ENCODE peak calls at places on chromosomes 13 and 19, in four cellular contexts. I, D, O and R are unnamed samples.

GRCh38 chr13:97726664-97727235 is 226.7 kb upstream of the IPO5 start:
- DNase-seq in I (no peak), D (no peak), O (no peak), R (no peak)

GRCh38 chr13:28611021-28611420 is 47.9 kb upstream of the POMP start:
- DNase-seq in I (no peak), D (no peak), O (no peak), R (no peak)

GRCh38 chr13:21075303-21076264 is 14.2 kb upstream of the LATS2 start:
- DNase-seq in I (no peak), D (peak), O (peak), R (no peak)

GRCh38 chr19:2049741-2050348 is 1.2 kb downstream of the MKNK2 start:
- DNase-seq in I (no peak), D (no peak), O (peak), R (no peak)

GRCh38 chr13:36275190-36276002 is 22.2 kb downstream of the CCDC169 start:
- DNase-seq in I (peak), D (no peak), O (no peak), R (peak)

GRCh38 chr13:83531022-83531421 is 351.3 kb downstream of the SLITRK1 start:
- DNase-seq in I (no peak), D (no peak), O (no peak), R (no peak)

GRCh38 chr19:17076539-17076919 is 952 bp downstream of the MYO9B start:
- DNase-seq in I (no peak), D (no peak), O (peak), R (no peak)

GRCh38 chr19:4707322-4707721 is 16.3 kb downstream of the DPP9 start:
- DNase-seq in I (no peak), D (no peak), O (no peak), R (no peak)

GRCh38 chr19:33311326-33311682 is 9.0 kb upstream of the CEBPA start:
- DNase-seq in I (no peak), D (no peak), O (no peak), R (no peak)

GRCh38 chr13:57631607-57632275 is at the start of gene PCDH17:
- DNase-seq in I (no peak), D (peak), O (peak), R (no peak)

GRCh38 chr13:113117335-113117872 is 5.2 kb upstream of the F10 start:
- DNase-seq in I (no peak), D (peak), O (no peak), R (no peak)

GRCh38 chr19:1811472-1811894 is 593 bp downstream of the ATP8B3 start:
- DNase-seq in I (no peak), D (no peak), O (no peak), R (no peak)

GRCh38 chr13:46934749-46935148 is 37.9 kb upstream of the HTR2A start:
- DNase-seq in I (no peak), D (no peak), O (no peak), R (no peak)

GRCh38 chr19:40367577-40368434 is 19.3 kb downstream of the PLD3 start:
- DNase-seq in I (no peak), D (no peak), O (no peak), R (no peak)

GRCh38 chr19:2733930-2734588 is 5.8 kb downstream of the SLC39A3 start:
- DNase-seq in I (no peak), D (no peak), O (no peak), R (no peak)

GRCh38 chr19:2719910-2720776 is 1.0 kb downstream of the DIRAS1 start:
- DNase-seq in I (no peak), D (no peak), O (no peak), R (no peak)

GRCh38 chr19:39321832-39322176 is 1.1 kb upstream of the LRFN1 start:
- DNase-seq in I (no peak), D (no peak), O (no peak), R (no peak)

GRCh38 chr13:51221674-51222509 is at the start of gene FAM124A:
- DNase-seq in I (no peak), D (peak), O (peak), R (no peak)

GRCh38 chr19:28836366-28836765 is 376.6 kb downstream of the UQCRFS1 start:
- DNase-seq in I (no peak), D (no peak), O (no peak), R (no peak)

GRCh38 chr13:68982961-68983619 is 1124.5 kb upstream of the ATXN8OS start:
- DNase-seq in I (no peak), D (no peak), O (no peak), R (no peak)

GRCh38 chr19:55383789-55384575 is at the start of gene TMEM238:
- DNase-seq in I (no peak), D (peak), O (peak), R (no peak)

GRCh38 chr13:76683168-76683567 is 203.0 kb downstream of the KCTD12 start:
- DNase-seq in I (no peak), D (no peak), O (no peak), R (no peak)

GRCh38 chr13:59356607-59357006 is 807.1 kb downstream of the DIAPH3 start:
- DNase-seq in I (no peak), D (no peak), O (no peak), R (no peak)

GRCh38 chr19:6739884-6740588 is 556 bp downstream of the TRIP10 start:
- DNase-seq in I (no peak), D (no peak), O (peak), R (no peak)

GRCh38 chr13:22240716-22241115 is 569.8 kb downstream of the FGF9 start:
- DNase-seq in I (no peak), D (no peak), O (no peak), R (no peak)

GRCh38 chr13:48570225-48570828 is 37.4 kb upstream of the RCBTB2 start:
- DNase-seq in I (no peak), D (no peak), O (no peak), R (no peak)

GRCh38 chr13:53301449-53301848 is 272.8 kb downstream of the OLFM4 start:
- DNase-seq in I (no peak), D (no peak), O (no peak), R (no peak)

GRCh38 chr13:102812616-102813287 is 13.8 kb downstream of the BIVM start:
- DNase-seq in I (no peak), D (no peak), O (peak), R (no peak)

GRCh38 chr13:31008400-31009115 is 76.1 kb downstream of the TEX26 start:
- DNase-seq in I (no peak), D (no peak), O (no peak), R (no peak)

GRCh38 chr13:59975807-59976445 is 187.8 kb downstream of the DIAPH3 start:
- DNase-seq in I (no peak), D (no peak), O (no peak), R (no peak)

GRCh38 chr19:38318595-38319142 is 976 bp upstream of the KCNK6 start:
- DNase-seq in I (no peak), D (no peak), O (no peak), R (no peak)

GRCh38 chr13:92842145-92842544 is 384.5 kb upstream of the GPC6 start:
- DNase-seq in I (peak), D (no peak), O (no peak), R (peak)

GRCh38 chr13:52034616-52035226 is 10.2 kb downstream of the UTP14C start:
- DNase-seq in I (no peak), D (no peak), O (no peak), R (no peak)

GRCh38 chr19:54906819-54907218 is 871 bp downstream of the NCR1 start:
- DNase-seq in I (no peak), D (no peak), O (no peak), R (no peak)

GRCh38 chr19:10764340-10764894 is 46.5 kb downstream of the DNM2 start:
- DNase-seq in I (no peak), D (no peak), O (no peak), R (no peak)

GRCh38 chr13:112110479-112110878 is 43.5 kb downstream of the SOX1 start:
- DNase-seq in I (no peak), D (no peak), O (no peak), R (no peak)

GRCh38 chr13:112592647-112593046 is 4.7 kb upstream of the TUBGCP3 start:
- DNase-seq in I (no peak), D (no peak), O (no peak), R (no peak)

GRCh38 chr13:113663934-113664333 is 3.1 kb upstream of the GRK1 start:
- DNase-seq in I (no peak), D (no peak), O (no peak), R (no peak)

GRCh38 chr19:14141041-14141440 is 4.7 kb upstream of the ASF1B start:
- DNase-seq in I (no peak), D (no peak), O (no peak), R (no peak)

GRCh38 chr13:76600086-76600485 is 286.1 kb downstream of the KCTD12 start:
- DNase-seq in I (no peak), D (no peak), O (no peak), R (no peak)

DNA sequence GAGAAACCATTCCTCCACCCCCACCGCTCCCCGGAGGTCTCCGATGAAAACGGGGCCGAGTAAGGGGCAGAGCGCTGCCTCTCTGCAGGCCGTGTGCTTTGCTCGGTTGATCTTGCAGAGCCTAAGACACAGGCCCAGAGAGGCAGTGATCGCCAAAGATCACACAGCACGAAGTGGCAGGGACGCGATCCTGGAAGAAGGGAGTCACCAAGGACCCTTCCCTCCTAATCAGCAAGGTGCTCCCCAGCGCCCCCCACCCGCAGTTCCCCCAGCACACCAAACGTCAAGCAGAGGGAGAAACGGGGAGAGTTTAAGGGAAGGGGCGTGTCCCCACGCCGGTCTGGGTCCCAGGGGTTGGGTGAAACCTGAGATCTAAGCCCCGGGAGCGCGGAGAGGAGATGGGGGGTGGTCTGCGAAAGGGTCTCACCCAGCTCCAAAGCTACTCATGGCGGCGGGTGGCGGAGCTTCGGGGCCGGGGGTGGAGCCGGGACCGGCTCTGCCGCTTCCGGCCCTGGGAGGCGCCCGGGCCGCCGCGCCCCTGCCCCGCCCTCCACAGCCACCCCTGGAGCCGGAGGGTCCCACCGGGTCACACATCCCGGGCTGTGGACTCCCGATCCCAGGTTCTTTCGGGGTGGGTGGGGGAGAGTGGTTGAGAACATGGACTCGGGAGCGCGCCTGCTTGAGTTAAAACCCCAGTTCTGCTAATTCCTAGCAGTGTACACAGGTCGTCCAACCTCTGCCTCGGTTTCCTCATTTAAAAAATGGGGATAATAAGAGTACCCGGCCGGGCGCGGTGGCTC is at the start of gene EML2:
- DNase-seq in I (no peak), D (peak), O (peak), R (no peak)
- TF ChIP-seq CTCF in I (peak), D (peak), O (peak), R (peak)

DNA sequence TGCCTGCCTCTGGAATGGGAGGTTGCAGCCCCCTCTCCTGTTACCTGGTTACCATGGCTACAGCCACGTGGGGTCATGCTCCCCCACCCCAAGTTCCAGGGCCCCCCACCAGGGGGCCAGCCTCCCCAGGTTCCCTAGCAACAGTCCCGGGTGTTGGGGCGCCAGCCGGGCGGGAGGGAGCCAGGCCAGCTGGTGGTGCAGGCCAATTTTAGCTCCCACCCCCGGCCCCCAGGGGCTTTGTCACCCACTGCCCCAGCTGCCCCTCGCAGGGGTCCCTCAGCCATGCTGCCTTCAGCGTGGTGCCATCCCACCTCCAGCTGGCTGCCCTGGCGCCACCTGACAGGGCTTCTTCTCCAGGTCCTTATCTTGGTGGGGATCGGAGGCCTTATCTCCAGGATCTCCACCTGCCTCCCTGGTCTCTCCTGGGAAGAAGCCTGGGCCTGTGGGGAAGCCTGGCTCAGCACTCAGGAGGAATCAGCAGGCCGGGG is 3.0 kb downstream of the MARK4 start:
- DNase-seq in I (no peak), D (peak), O (no peak), R (no peak)
- TF ChIP-seq CTCF in I (peak), D (peak), O (no peak), R (peak)

GRCh38 chr19:30593358-30593757 is 221.2 kb downstream of the ZNF536 start:
- DNase-seq in I (no peak), D (no peak), O (no peak), R (no peak)

GRCh38 chr19:30593975-30594925 is 222.1 kb downstream of the ZNF536 start:
- DNase-seq in I (no peak), D (no peak), O (no peak), R (no peak)

GRCh38 chr19:30598688-30599087 is 226.5 kb downstream of the ZNF536 start:
- DNase-seq in I (no peak), D (no peak), O (no peak), R (no peak)

GRCh38 chr19:30596813-30597399 is 224.7 kb downstream of the ZNF536 start:
- DNase-seq in I (no peak), D (no peak), O (no peak), R (no peak)

GRCh38 chr19:30596268-30596667 is 224.1 kb downstream of the ZNF536 start:
- DNase-seq in I (no peak), D (no peak), O (no peak), R (no peak)
- TF ChIP-seq CTCF in I (no peak), D (no peak), O (no peak), R (no peak)

DNA sequence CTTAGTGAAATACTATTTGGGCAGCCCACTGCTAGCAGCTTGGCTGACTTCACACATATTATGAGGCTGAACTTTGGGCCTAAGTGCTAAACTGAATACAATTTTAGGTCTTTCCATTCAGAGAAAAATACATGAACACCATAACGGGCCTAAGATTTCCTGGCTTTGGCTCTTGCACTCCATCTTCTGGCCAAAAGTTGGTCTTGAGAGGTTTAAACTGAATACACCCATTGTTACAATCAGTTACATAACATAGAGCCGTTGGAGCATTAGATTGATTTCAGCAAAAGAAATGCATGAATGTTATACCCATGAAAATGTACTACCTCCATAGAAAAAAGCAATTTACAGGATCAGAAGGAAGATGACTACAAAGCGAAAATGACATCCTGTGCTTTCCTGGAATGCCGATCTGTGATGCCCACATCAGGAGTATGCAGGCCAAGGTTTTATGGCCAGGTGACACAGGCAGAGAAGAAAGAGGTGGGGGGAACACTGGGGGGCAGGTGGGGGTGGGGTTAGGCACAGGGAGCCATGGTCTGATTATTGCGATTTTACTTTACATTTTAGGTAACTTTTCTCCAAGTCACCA is 11.1 kb upstream of the SHISA2 start:
- DNase-seq in I (peak), D (no peak), O (peak), R (peak)
- TF ChIP-seq CTCF in I (peak), D (peak), O (peak), R (peak)

DNA sequence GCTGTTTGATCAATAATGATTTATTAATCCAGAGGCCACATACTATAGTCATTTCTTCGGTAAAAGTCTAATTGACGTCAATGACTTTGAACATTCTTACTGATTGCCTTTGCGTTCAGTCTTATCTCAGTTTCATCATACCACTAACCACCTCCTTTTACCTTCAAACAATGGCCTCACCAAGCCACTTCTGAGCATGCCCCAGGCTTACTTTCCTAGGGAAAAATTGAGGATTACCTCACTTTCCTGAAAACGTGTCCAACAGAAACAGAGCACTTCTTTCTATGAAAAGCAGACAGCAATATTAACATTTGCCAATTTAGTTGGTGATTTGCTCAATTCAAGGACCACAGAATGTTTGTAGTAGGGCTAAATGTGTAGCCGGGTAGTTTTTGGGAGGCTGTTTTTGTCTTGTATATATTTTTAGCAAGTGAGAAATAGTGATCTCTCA is 157.6 kb downstream of the KLF5 start:
- DNase-seq in I (peak), D (no peak), O (no peak), R (peak)
- TF ChIP-seq CTCF in I (no peak), D (no peak), O (no peak), R (no peak)

GRCh38 chr19:50496189-50497029 is 14.6 kb downstream of the JOSD2 start:
- DNase-seq in I (no peak), D (no peak), O (no peak), R (no peak)
- TF ChIP-seq CTCF in I (no peak), D (no peak), O (no peak), R (no peak)

GRCh38 chr19:7917292-7918061 is 2.7 kb upstream of the SNAPC2 start:
- DNase-seq in I (no peak), D (no peak), O (peak), R (no peak)
- TF ChIP-seq CTCF in I (peak), D (peak), O (peak), R (peak)

DNA sequence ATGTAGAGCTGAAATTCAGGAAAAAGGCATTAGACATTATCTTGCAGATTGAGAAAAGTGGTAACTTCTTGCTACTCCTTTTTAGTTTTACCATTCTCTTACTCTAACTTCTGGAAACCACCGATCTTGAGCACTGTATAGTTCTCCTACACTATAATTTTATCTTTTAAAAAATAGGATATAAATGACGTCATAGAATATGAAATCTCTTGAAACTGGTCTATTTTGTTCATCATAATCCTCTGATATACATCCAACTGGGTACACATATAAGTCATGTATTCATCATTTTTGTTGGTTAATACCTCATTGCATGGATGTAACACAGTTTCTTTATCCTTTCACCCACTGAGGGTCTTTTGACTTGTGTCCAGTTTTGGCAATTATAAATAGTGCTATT is 629.9 kb upstream of the PRR20A start:
- DNase-seq in I (no peak), D (no peak), O (no peak), R (no peak)
- TF ChIP-seq CTCF in I (no peak), D (no peak), O (no peak), R (no peak)

DNA sequence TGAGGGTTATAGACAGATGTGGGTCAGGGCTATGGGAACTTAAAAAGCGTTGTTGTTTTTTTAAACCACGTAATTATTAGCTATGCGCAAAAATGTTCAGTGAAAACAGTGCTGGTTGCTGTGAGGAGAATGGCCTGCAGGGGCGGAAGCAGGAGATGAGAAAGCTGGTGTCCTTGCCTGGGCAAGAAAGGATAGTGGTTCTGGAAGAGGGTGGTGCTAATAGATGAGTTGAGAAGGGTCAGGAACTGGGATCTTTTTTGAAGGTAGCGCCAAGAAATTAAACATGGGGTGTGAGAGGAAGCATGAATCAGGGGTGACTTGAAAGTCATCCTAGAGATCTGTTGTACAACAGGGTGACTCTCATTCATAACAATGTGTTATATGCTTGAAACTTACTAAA is 4.8 kb upstream of the SMG9 start:
- DNase-seq in I (no peak), D (no peak), O (no peak), R (no peak)
- TF ChIP-seq CTCF in I (peak), D (peak), O (no peak), R (peak)